ENCODE peak calls at places on chromosome 15, in four cellular contexts. One of them, this sample, is unnamed.

GRCh38 chr15:46260937-46261336 is 626.1 kb downstream of the SQOR start:
- DNase-seq in non-pigmented ciliary epithelial cell: no peak
- DNase-seq in activated CD8-positive, alpha-beta T cell treated with anti-CD3 and anti-CD28 coated beads for 36 hours: no peak
- DNase-seq in effector memory CD4-positive, alpha-beta T cell: no peak
- DNase-seq in this sample: no peak

GRCh38 chr15:63367390-63367789 is 14.3 kb downstream of the CA12 start:
- DNase-seq in non-pigmented ciliary epithelial cell: no peak
- DNase-seq in activated CD8-positive, alpha-beta T cell treated with anti-CD3 and anti-CD28 coated beads for 36 hours: no peak
- DNase-seq in effector memory CD4-positive, alpha-beta T cell: no peak
- DNase-seq in this sample: no peak

GRCh38 chr15:84034831-84035753 is 200.5 kb upstream of the GOLGA6L4 start:
- DNase-seq in non-pigmented ciliary epithelial cell: peak
- DNase-seq in activated CD8-positive, alpha-beta T cell treated with anti-CD3 and anti-CD28 coated beads for 36 hours: no peak
- DNase-seq in effector memory CD4-positive, alpha-beta T cell: no peak
- DNase-seq in this sample: peak

GRCh38 chr15:59140422-59141226 is 35.7 kb downstream of the CCNB2 start:
- DNase-seq in non-pigmented ciliary epithelial cell: no peak
- DNase-seq in activated CD8-positive, alpha-beta T cell treated with anti-CD3 and anti-CD28 coated beads for 36 hours: no peak
- DNase-seq in effector memory CD4-positive, alpha-beta T cell: no peak
- DNase-seq in this sample: no peak

GRCh38 chr15:77506311-77507150 is 85.8 kb downstream of the HMG20A start:
- DNase-seq in activated CD8-positive, alpha-beta T cell treated with anti-CD3 and anti-CD28 coated beads for 36 hours: no peak
- DNase-seq in non-pigmented ciliary epithelial cell: no peak
- DNase-seq in effector memory CD4-positive, alpha-beta T cell: no peak
- DNase-seq in this sample: peak

GRCh38 chr15:97692317-97693015 is 268.0 kb upstream of the ARRDC4 start:
- DNase-seq in effector memory CD4-positive, alpha-beta T cell: no peak
- DNase-seq in non-pigmented ciliary epithelial cell: no peak
- DNase-seq in activated CD8-positive, alpha-beta T cell treated with anti-CD3 and anti-CD28 coated beads for 36 hours: no peak
- DNase-seq in this sample: no peak

GRCh38 chr15:50164458-50164857 is 17.5 kb upstream of the SLC27A2 start:
- DNase-seq in effector memory CD4-positive, alpha-beta T cell: no peak
- DNase-seq in non-pigmented ciliary epithelial cell: no peak
- DNase-seq in activated CD8-positive, alpha-beta T cell treated with anti-CD3 and anti-CD28 coated beads for 36 hours: no peak
- DNase-seq in this sample: no peak

GRCh38 chr15:48352474-48353072 is 21.3 kb downstream of the DUT start:
- DNase-seq in activated CD8-positive, alpha-beta T cell treated with anti-CD3 and anti-CD28 coated beads for 36 hours: peak
- DNase-seq in effector memory CD4-positive, alpha-beta T cell: peak
- DNase-seq in non-pigmented ciliary epithelial cell: no peak
- DNase-seq in this sample: peak

GRCh38 chr15:91047545-91048199 is 25.3 kb upstream of the VPS33B start:
- DNase-seq in non-pigmented ciliary epithelial cell: no peak
- DNase-seq in effector memory CD4-positive, alpha-beta T cell: no peak
- DNase-seq in activated CD8-positive, alpha-beta T cell treated with anti-CD3 and anti-CD28 coated beads for 36 hours: no peak
- DNase-seq in this sample: no peak

GRCh38 chr15:23881299-23881698 is 194.2 kb upstream of the NDN start:
- DNase-seq in non-pigmented ciliary epithelial cell: no peak
- DNase-seq in activated CD8-positive, alpha-beta T cell treated with anti-CD3 and anti-CD28 coated beads for 36 hours: no peak
- DNase-seq in effector memory CD4-positive, alpha-beta T cell: no peak
- DNase-seq in this sample: no peak

GRCh38 chr15:68149059-68149458 is 56.1 kb downstream of the CALML4 start:
- DNase-seq in non-pigmented ciliary epithelial cell: no peak
- DNase-seq in effector memory CD4-positive, alpha-beta T cell: no peak
- DNase-seq in activated CD8-positive, alpha-beta T cell treated with anti-CD3 and anti-CD28 coated beads for 36 hours: no peak
- DNase-seq in this sample: no peak

GRCh38 chr15:67415186-67415585 is 105.7 kb upstream of the C15orf61 start:
- DNase-seq in non-pigmented ciliary epithelial cell: no peak
- DNase-seq in effector memory CD4-positive, alpha-beta T cell: no peak
- DNase-seq in activated CD8-positive, alpha-beta T cell treated with anti-CD3 and anti-CD28 coated beads for 36 hours: no peak
- DNase-seq in this sample: no peak

GRCh38 chr15:65954289-65954741 is 85.0 kb downstream of the RAB11A start:
- DNase-seq in activated CD8-positive, alpha-beta T cell treated with anti-CD3 and anti-CD28 coated beads for 36 hours: no peak
- DNase-seq in non-pigmented ciliary epithelial cell: no peak
- DNase-seq in effector memory CD4-positive, alpha-beta T cell: no peak
- DNase-seq in this sample: peak

GRCh38 chr15:60397772-60398445 is at the start of gene ANXA2:
- DNase-seq in activated CD8-positive, alpha-beta T cell treated with anti-CD3 and anti-CD28 coated beads for 36 hours: peak
- DNase-seq in non-pigmented ciliary epithelial cell: no peak
- DNase-seq in effector memory CD4-positive, alpha-beta T cell: peak
- DNase-seq in this sample: no peak

GRCh38 chr15:98596885-98597343 is 51.4 kb upstream of the IGF1R start:
- DNase-seq in activated CD8-positive, alpha-beta T cell treated with anti-CD3 and anti-CD28 coated beads for 36 hours: no peak
- DNase-seq in effector memory CD4-positive, alpha-beta T cell: no peak
- DNase-seq in non-pigmented ciliary epithelial cell: no peak
- DNase-seq in this sample: no peak

GRCh38 chr15:90036806-90037509 is 35.8 kb downstream of the ZNF710 start:
- DNase-seq in activated CD8-positive, alpha-beta T cell treated with anti-CD3 and anti-CD28 coated beads for 36 hours: no peak
- DNase-seq in non-pigmented ciliary epithelial cell: no peak
- DNase-seq in effector memory CD4-positive, alpha-beta T cell: no peak
- DNase-seq in this sample: no peak

GRCh38 chr15:69976366-69976994 is 121.2 kb downstream of the TLE3 start:
- DNase-seq in effector memory CD4-positive, alpha-beta T cell: no peak
- DNase-seq in non-pigmented ciliary epithelial cell: no peak
- DNase-seq in activated CD8-positive, alpha-beta T cell treated with anti-CD3 and anti-CD28 coated beads for 36 hours: peak
- DNase-seq in this sample: peak

GRCh38 chr15:92693922-92694331 is 38.4 kb upstream of the FAM174B start:
- DNase-seq in effector memory CD4-positive, alpha-beta T cell: no peak
- DNase-seq in activated CD8-positive, alpha-beta T cell treated with anti-CD3 and anti-CD28 coated beads for 36 hours: peak
- DNase-seq in non-pigmented ciliary epithelial cell: no peak
- DNase-seq in this sample: no peak

This sample was measured in COLO829.